ENCODE peak calls at places on chromosomes 13 and 19, in ten cellular contexts. Q, C, S, R, Y, D, Z, E, P and F are unnamed samples.
A peak's percentile ranks its signal among the peaks of the same experiment; 100 is the strongest.

GRCh38 chr13:30159446-30159839 is 147.9 kb downstream of the KATNAL1 start:
- DNase-seq in Q (peak; percentile 79), C (no peak), S (no peak), R (peak; percentile 89), Y (no peak), D (no peak), Z (no peak), E (peak; percentile 41), P (no peak), F (no peak)

GRCh38 chr13:30466841-30467252 is 1.1 kb upstream of the HMGB1 start:
- DNase-seq in Q (peak; percentile 5), C (no peak), S (no peak), R (peak; percentile 29), Y (no peak), D (no peak), Z (no peak), E (no peak), P (no peak), F (no peak)

GRCh38 chr19:19774354-19775033 is 41.6 kb upstream of the ZNF14 start:
- DNase-seq in Q (no peak), C (no peak), S (no peak), R (no peak), Y (no peak), D (no peak), Z (no peak), E (no peak), P (no peak), F (no peak)

GRCh38 chr13:37995052-37995451 is 125.5 kb upstream of the TRPC4 start:
- DNase-seq in Q (peak; percentile 31), C (no peak), S (no peak), R (peak; percentile 25), Y (no peak), D (no peak), Z (no peak), E (no peak), P (no peak), F (no peak)

GRCh38 chr13:56924401-56924800 is 216.3 kb upstream of the PRR20A start:
- DNase-seq in Q (no peak), C (no peak), S (no peak), R (no peak), Y (no peak), D (no peak), Z (no peak), E (no peak), P (no peak), F (no peak)

GRCh38 chr13:33543631-33544030 is 258.1 kb upstream of the STARD13 start:
- DNase-seq in Q (no peak), C (no peak), S (no peak), R (peak; percentile 15), Y (no peak), D (no peak), Z (no peak), E (no peak), P (no peak), F (no peak)

GRCh38 chr19:4388171-4389063 is 11.9 kb downstream of the SH3GL1 start:
- DNase-seq in Q (no peak), C (no peak), S (no peak), R (no peak), Y (no peak), D (no peak), Z (no peak), E (no peak), P (no peak), F (no peak)

GRCh38 chr13:99289674-99290337 is 17.4 kb downstream of the GPR183 start:
- DNase-seq in Q (no peak), C (no peak), S (no peak), R (no peak), Y (no peak), D (no peak), Z (peak; percentile 26), E (no peak), P (no peak), F (no peak)

GRCh38 chr13:113015826-113016525 is 47.0 kb downstream of the MCF2L start:
- DNase-seq in Q (no peak), C (no peak), S (peak; percentile 39), R (no peak), Y (no peak), D (no peak), Z (no peak), E (no peak), P (no peak), F (no peak)

GRCh38 chr13:76707360-76707759 is 178.8 kb downstream of the KCTD12 start:
- DNase-seq in Q (peak; percentile 82), C (no peak), S (no peak), R (no peak), Y (no peak), D (no peak), Z (no peak), E (no peak), P (no peak), F (no peak)

GRCh38 chr13:34076319-34076718 is 258.4 kb downstream of the RFC3 start:
- DNase-seq in Q (no peak), C (no peak), S (no peak), R (no peak), Y (no peak), D (no peak), Z (no peak), E (no peak), P (no peak), F (no peak)

GRCh38 chr13:99948411-99948810 is 23.2 kb downstream of the ZIC5 start:
- DNase-seq in Q (no peak), C (peak; percentile 2), S (no peak), R (no peak), Y (no peak), D (no peak), Z (no peak), E (no peak), P (no peak), F (no peak)

GRCh38 chr13:79519252-79519651 is 38.3 kb downstream of the NDFIP2 start:
- DNase-seq in Q (peak; percentile 54), C (no peak), S (no peak), R (no peak), Y (no peak), D (no peak), Z (no peak), E (no peak), P (no peak), F (no peak)

GRCh38 chr19:44430956-44431355 is 17.3 kb downstream of the ZNF229 start:
- DNase-seq in Q (peak; percentile 29), C (no peak), S (no peak), R (no peak), Y (no peak), D (no peak), Z (no peak), E (no peak), P (no peak), F (no peak)

GRCh38 chr13:100235311-100235901 is 146.5 kb downstream of the PCCA start:
- DNase-seq in Q (peak; percentile 64), C (no peak), S (no peak), R (peak; percentile 62), Y (no peak), D (peak; percentile 44), Z (peak; percentile 50), E (no peak), P (no peak), F (peak; percentile 51)

GRCh38 chr13:31631071-31631470 is 108.3 kb upstream of the RXFP2 start:
- DNase-seq in Q (no peak), C (no peak), S (no peak), R (no peak), Y (no peak), D (no peak), Z (no peak), E (no peak), P (no peak), F (no peak)

GRCh38 chr19:4049432-4049831 is 17.3 kb downstream of the ZBTB7A start:
- DNase-seq in Q (no peak), C (no peak), S (peak; percentile 87), R (no peak), Y (no peak), D (peak; percentile 44), Z (no peak), E (no peak), P (no peak), F (no peak)

GRCh38 chr13:27783111-27783510 is 9.2 kb upstream of the GSX1 start:
- DNase-seq in Q (no peak), C (no peak), S (no peak), R (peak; percentile 13), Y (no peak), D (peak; percentile 51), Z (no peak), E (no peak), P (no peak), F (no peak)

GRCh38 chr19:7973883-7974282 is 30.4 kb upstream of the TIMM44 start:
- DNase-seq in Q (no peak), C (no peak), S (peak; percentile 86), R (no peak), Y (no peak), D (no peak), Z (no peak), E (no peak), P (no peak), F (no peak)

GRCh38 chr13:98978280-98978679 is 416 bp upstream of the DOCK9 start:
- DNase-seq in Q (peak; percentile 90), C (no peak), S (no peak), R (peak; percentile 65), Y (no peak), D (no peak), Z (no peak), E (no peak), P (no peak), F (no peak)

GRCh38 chr19:359653-359925 is 15.0 kb upstream of the MIER2 start:
- DNase-seq in Q (no peak), C (no peak), S (no peak), R (no peak), Y (no peak), D (no peak), Z (no peak), E (no peak), P (no peak), F (no peak)

GRCh38 chr13:113001251-113002140 is 32.5 kb downstream of the MCF2L start:
- DNase-seq in Q (no peak), C (peak; percentile 86), S (no peak), R (no peak), Y (no peak), D (peak; percentile 91), Z (no peak), E (no peak), P (no peak), F (peak; percentile 95)

GRCh38 chr13:31998131-31998530 is 33.4 kb upstream of the FRY start:
- DNase-seq in Q (no peak), C (peak; percentile 51), S (peak; percentile 77), R (no peak), Y (no peak), D (no peak), Z (no peak), E (no peak), P (no peak), F (no peak)

GRCh38 chr13:21310220-21310619 is 133.8 kb downstream of the MRPL57 start:
- DNase-seq in Q (no peak), C (no peak), S (no peak), R (no peak), Y (no peak), D (no peak), Z (no peak), E (no peak), P (no peak), F (no peak)

GRCh38 chr13:65943711-65944110 is 1286.4 kb downstream of the PCDH9 start:
- DNase-seq in Q (peak; percentile 25), C (no peak), S (no peak), R (no peak), Y (no peak), D (no peak), Z (no peak), E (no peak), P (no peak), F (no peak)

GRCh38 chr19:14149509-14149994 is 13.2 kb upstream of the ASF1B start:
- DNase-seq in Q (no peak), C (no peak), S (peak; percentile 96), R (no peak), Y (no peak), D (no peak), Z (peak; percentile 72), E (peak; percentile 34), P (no peak), F (peak; percentile 77)

GRCh38 chr19:43780706-43781525 is at the start of gene KCNN4:
- DNase-seq in Q (peak; percentile 49), C (no peak), S (peak; percentile 57), R (no peak), Y (no peak), D (no peak), Z (peak; percentile 70), E (peak; percentile 62), P (no peak), F (no peak)

GRCh38 chr13:51697855-51698254 is 106.1 kb downstream of the DHRS12 start:
- DNase-seq in Q (peak; percentile 16), C (no peak), S (no peak), R (no peak), Y (no peak), D (peak; percentile 34), Z (no peak), E (no peak), P (no peak), F (no peak)